ENCODE peak calls at places on chromosomes 12 and 14, in ten cellular contexts. D is SJSA1, N is NCI-H1092 treated with DMSO at 0.1 percent for 48 hours, L is psoas muscle, H is occipital lobe, C is omental fat pad, Z is smooth muscle cell of the brain vasculature, R is NCI-H748 treated with DMSO at 0.1 percent for 48 hours, V is HT1080, U is germinal center. T is an unnamed sample.

GRCh38 chr14:78917462-78917861 is 747.3 kb downstream of the NRXN3 start:
- DNase-seq in D (no peak), H (no peak), U (no peak), N (no peak), C (no peak), R (no peak), Z (no peak), L (no peak), V (no peak), T (no peak)

GRCh38 chr12:121804417-121805111 is 755 bp downstream of the SETD1B start:
- DNase-seq in N (peak; percentile 7), D (peak; percentile 28), R (no peak), L (peak; percentile 34), V (no peak), C (no peak), Z (no peak), U (peak; percentile 39), H (no peak), T (peak; percentile 52)

GRCh38 chr12:1013618-1014489 is 22.8 kb downstream of the ERC1 start:
- DNase-seq in N (no peak), V (peak; percentile 87), U (no peak), D (peak; percentile 56), Z (peak; percentile 61), L (peak; percentile 12), R (no peak), C (no peak), H (no peak), T (no peak)

GRCh38 chr14:100748403-100748802 is 21.7 kb downstream of the DLK1 start:
- DNase-seq in U (no peak), V (no peak), D (no peak), Z (no peak), L (no peak), N (no peak), C (no peak), R (no peak), H (no peak), T (no peak)

GRCh38 chr12:2977776-2978175 is 18.6 kb downstream of the TEAD4 start:
- DNase-seq in Z (no peak), V (no peak), C (no peak), N (no peak), D (no peak), R (no peak), H (no peak), U (no peak), L (no peak), T (no peak)

GRCh38 chr12:51661199-51661598 is 70.2 kb downstream of the SCN8A start:
- DNase-seq in D (no peak), Z (no peak), C (no peak), R (no peak), U (no peak), L (no peak), N (no peak), V (peak; percentile 49), H (no peak), T (no peak)

GRCh38 chr14:99318091-99318958 is 46.3 kb upstream of the BCL11B start:
- DNase-seq in R (no peak), L (no peak), V (no peak), N (peak; percentile 8), Z (no peak), U (no peak), C (no peak), H (no peak), D (no peak), T (no peak)

GRCh38 chr14:99655521-99655920 is 10.6 kb downstream of the HHIPL1 start:
- DNase-seq in V (peak; percentile 23), Z (no peak), U (no peak), H (no peak), L (no peak), C (no peak), D (no peak), N (no peak), R (no peak), T (no peak)

GRCh38 chr14:70921669-70922068 is 14.4 kb downstream of the PCNX1 start:
- DNase-seq in V (no peak), R (no peak), N (no peak), D (no peak), H (no peak), Z (no peak), L (no peak), U (no peak), C (no peak), T (no peak)

GRCh38 chr12:92224685-92225331 is 79.2 kb upstream of the BTG1 start:
- DNase-seq in Z (no peak), H (no peak), V (peak; percentile 30), L (no peak), N (no peak), D (peak; percentile 71), C (no peak), R (no peak), U (no peak), T (no peak)

GRCh38 chr12:31280183-31280582 is 45.8 kb downstream of the SINHCAF start:
- DNase-seq in N (no peak), C (no peak), H (no peak), Z (no peak), V (no peak), D (no peak), U (no peak), R (no peak), L (no peak), T (no peak)

GRCh38 chr12:47293406-47293805 is 213.6 kb upstream of the AMIGO2 start:
- DNase-seq in H (no peak), C (no peak), N (no peak), U (no peak), V (no peak), D (no peak), Z (no peak), L (no peak), R (no peak), T (no peak)

GRCh38 chr14:40599726-40600125 is 1007.0 kb upstream of the LRFN5 start:
- DNase-seq in H (no peak), R (no peak), C (no peak), Z (no peak), U (no peak), D (no peak), V (peak; percentile 1), L (no peak), N (no peak), T (no peak)

GRCh38 chr12:69309461-69309860 is 38.7 kb upstream of the LYZ start:
- DNase-seq in V (no peak), N (no peak), C (no peak), Z (no peak), U (no peak), H (no peak), R (no peak), D (no peak), L (no peak), T (no peak)

GRCh38 chr12:7093486-7093885 is 1.2 kb upstream of the C1R start:
- DNase-seq in D (no peak), R (no peak), N (no peak), U (no peak), Z (no peak), L (no peak), H (no peak), C (no peak), V (no peak), T (no peak)

GRCh38 chr14:69285661-69286255 is 25.8 kb downstream of the GALNT16 start:
- DNase-seq in V (no peak), D (no peak), U (no peak), R (no peak), N (no peak), L (no peak), H (no peak), C (no peak), Z (no peak), T (no peak)

GRCh38 chr14:103510311-103511021 is 12.2 kb downstream of the CKB start:
- DNase-seq in N (no peak), Z (no peak), R (no peak), D (no peak), H (no peak), C (no peak), U (peak; percentile 1), V (no peak), L (no peak), T (peak; percentile 14)

GRCh38 chr12:48999371-49000131 is at the start of gene DDN:
- DNase-seq in C (no peak), D (no peak), Z (no peak), U (peak; percentile 81), R (no peak), N (no peak), L (peak; percentile 65), V (no peak), H (peak; percentile 58), T (no peak)